ENCODE peak calls at places on chromosomes 5 and 9, in eight cellular contexts. K is hippocampal formation; S is LoVo; M is ovary; G is CD8-positive, alpha-beta memory T cell; E is heart left ventricle; U is body of pancreas; T is kidney glomerular epithelial cell. Z is an unnamed sample.
A peak's percentile ranks its signal among the peaks of the same experiment; 100 is the strongest.

GRCh38 chr5:141846031-141846430 is 32.2 kb downstream of the PCDH1 start:
- DNase-seq in T (no peak), S (no peak), E (no peak), U (peak; percentile 42), K (peak; percentile 75), G (no peak), M (no peak), Z (no peak)

GRCh38 chr5:12704955-12705354 is 800.7 kb upstream of the CTNND2 start:
- DNase-seq in G (no peak), M (no peak), E (no peak), U (no peak), T (no peak), S (no peak), K (no peak), Z (no peak)

GRCh38 chr9:100919526-100919925 is 109.0 kb upstream of the PLPPR1 start:
- DNase-seq in E (no peak), S (no peak), T (no peak), U (no peak), K (no peak), M (no peak), G (no peak), Z (no peak)

GRCh38 chr9:82949203-82949602 is 113.7 kb downstream of the RASEF start:
- DNase-seq in G (no peak), S (no peak), K (no peak), M (no peak), U (no peak), E (no peak), T (no peak), Z (no peak)

GRCh38 chr9:116733010-116733641 is 46.0 kb downstream of the TRIM32 start:
- DNase-seq in U (no peak), S (no peak), M (no peak), T (no peak), E (no peak), K (no peak), G (no peak), Z (no peak)

GRCh38 chr5:62521319-62521718 is 57.3 kb upstream of the LRRC70 start:
- DNase-seq in M (no peak), E (no peak), K (no peak), U (no peak), T (no peak), G (no peak), S (no peak), Z (no peak)

GRCh38 chr5:133256276-133256675 is 204.5 kb downstream of the HSPA4 start:
- DNase-seq in T (no peak), E (no peak), G (no peak), U (no peak), S (no peak), M (no peak), K (no peak), Z (no peak)

GRCh38 chr9:70160672-70161413 is 97.9 kb upstream of the SMC5 start:
- DNase-seq in T (no peak), M (no peak), U (no peak), E (no peak), S (no peak), G (no peak), K (no peak), Z (no peak)

GRCh38 chr9:108022246-108022935 is 532.8 kb upstream of the KLF4 start:
- DNase-seq in S (no peak), K (no peak), G (no peak), E (no peak), U (no peak), M (no peak), T (no peak), Z (no peak)

GRCh38 chr5:16179511-16179935 is at the start of gene MARCHF11:
- DNase-seq in S (no peak), T (no peak), K (no peak), E (no peak), U (no peak), G (no peak), M (peak; percentile 16), Z (no peak)

GRCh38 chr5:87029951-87030350 is 237.7 kb upstream of the RASA1 start:
- DNase-seq in K (no peak), S (no peak), M (no peak), G (no peak), E (no peak), T (no peak), U (no peak), Z (no peak)

GRCh38 chr5:145942202-145942601 is 5.8 kb downstream of the SH3RF2 start:
- DNase-seq in T (no peak), U (peak; percentile 74), M (no peak), S (no peak), K (no peak), G (no peak), E (no peak), Z (no peak)

GRCh38 chr5:34771076-34771475 is 67.9 kb upstream of the TTC23L start:
- DNase-seq in M (no peak), G (no peak), K (no peak), U (no peak), T (no peak), S (no peak), E (no peak), Z (no peak)

GRCh38 chr5:109580225-109580624 is 109.5 kb upstream of the MAN2A1 start:
- DNase-seq in G (no peak), S (no peak), M (no peak), U (no peak), K (no peak), E (no peak), T (no peak), Z (no peak)

GRCh38 chr5:54251981-54252380 is 58.4 kb downstream of the ARL15 start:
- DNase-seq in T (peak; percentile 6), E (no peak), U (no peak), M (no peak), G (no peak), K (no peak), S (no peak), Z (no peak)

GRCh38 chr5:145958463-145958862 is 22.1 kb downstream of the SH3RF2 start:
- DNase-seq in T (no peak), S (no peak), U (no peak), M (no peak), K (no peak), G (no peak), E (no peak), Z (no peak)

GRCh38 chr5:158498959-158499679 is 600.6 kb downstream of the EBF1 start:
- DNase-seq in K (no peak), E (no peak), M (no peak), T (peak; percentile 40), S (no peak), U (no peak), G (no peak), Z (no peak)

GRCh38 chr5:133718457-133718856 is 106.1 kb upstream of the FSTL4 start:
- DNase-seq in G (no peak), E (no peak), M (no peak), S (no peak), T (no peak), K (no peak), U (no peak), Z (no peak)

GRCh38 chr9:70873506-70873905 is 247.9 kb downstream of the TRPM3 start:
- DNase-seq in T (no peak), S (no peak), G (no peak), U (no peak), E (no peak), K (no peak), M (no peak), Z (no peak)

GRCh38 chr5:147519380-147519779 is 9.5 kb upstream of the DPYSL3 start:
- DNase-seq in K (no peak), M (no peak), E (no peak), G (no peak), U (no peak), S (no peak), T (no peak), Z (no peak)

GRCh38 chr5:141402553-141403328 is at the start of gene PCDHGA9:
- DNase-seq in U (no peak), G (no peak), K (no peak), M (no peak), T (no peak), E (no peak), S (peak; percentile 29), Z (no peak)

GRCh38 chr5:134371834-134372340 is 518 bp downstream of the UBE2B start:
- DNase-seq in S (peak; percentile 48), E (peak; percentile 61), U (peak; percentile 74), G (peak; percentile 14), T (peak; percentile 19), M (peak; percentile 66), K (peak; percentile 42), Z (peak; percentile 71)

GRCh38 chr5:92390657-92391056 is 1007.5 kb upstream of the ARRDC3 start:
- DNase-seq in M (no peak), U (no peak), S (no peak), G (no peak), E (no peak), K (no peak), T (no peak), Z (no peak)

GRCh38 chr5:108101816-108102215 is 280.1 kb downstream of the FBXL17 start:
- DNase-seq in M (no peak), S (no peak), T (no peak), E (no peak), U (no peak), K (peak; percentile 16), G (no peak), Z (no peak)

GRCh38 chr5:64509798-64510197 is 4.0 kb downstream of the RGS7BP start:
- DNase-seq in E (no peak), U (no peak), M (no peak), T (no peak), G (no peak), K (no peak), S (no peak), Z (no peak)

GRCh38 chr5:137374110-137374853 is 124.8 kb downstream of the SPOCK1 start:
- DNase-seq in E (no peak), G (no peak), M (no peak), S (no peak), K (no peak), U (no peak), T (no peak), Z (no peak)

GRCh38 chr5:73774924-73775323 is 148.9 kb downstream of the ARHGEF28 start:
- DNase-seq in U (no peak), M (no peak), G (no peak), E (no peak), S (no peak), T (no peak), K (no peak), Z (no peak)

GRCh38 chr9:33794560-33794959 is 801 bp upstream of the PRSS3 start:
- DNase-seq in E (no peak), M (no peak), G (no peak), U (no peak), S (no peak), T (no peak), K (no peak), Z (no peak)

GRCh38 chr5:133360693-133361479 is 251.5 kb downstream of the FSTL4 start:
- DNase-seq in T (no peak), G (no peak), U (no peak), E (no peak), K (no peak), M (no peak), S (no peak), Z (no peak)

GRCh38 chr5:149403923-149404745 is 25.0 kb upstream of the IL17B start:
- DNase-seq in M (peak; percentile 23), S (no peak), G (no peak), K (no peak), T (peak; percentile 51), E (no peak), U (no peak), Z (no peak)

GRCh38 chr9:93686127-93686879 is 109.9 kb downstream of the PHF2 start:
- DNase-seq in G (no peak), E (peak; percentile 11), S (no peak), U (no peak), M (no peak), T (no peak), K (no peak), Z (no peak)

GRCh38 chr9:6852243-6852963 is 94.6 kb downstream of the KDM4C start:
- DNase-seq in S (no peak), K (no peak), E (no peak), U (no peak), G (no peak), M (no peak), T (peak; percentile 63), Z (no peak)

GRCh38 chr5:171438753-171439152 is 19.3 kb downstream of the FGF18 start:
- DNase-seq in K (no peak), E (no peak), U (no peak), G (no peak), S (no peak), T (no peak), M (no peak), Z (no peak)

Z was measured in right cardiac atrium.